ENCODE peak calls at places on chromosomes 7 and 10, in seven cellular contexts. I is tibial nerve, A is hepatocyte, H is psoas muscle, Z is cardiac fibroblast, N is colonic mucosa, O is fibroblast of pulmonary artery. D is an unnamed sample.

GRCh38 chr7:30433082-30433481 is 45.5 kb downstream of the NOD1 start:
- DNase-seq in N (peak), Z (peak), O (peak), H (no peak), A (peak), I (peak), D (no peak)

GRCh38 chr7:92246363-92247101 is 758 bp downstream of the ANKIB1 start:
- DNase-seq in H (peak), N (peak), Z (peak), I (no peak), O (no peak), A (peak), D (no peak)

GRCh38 chr10:51266496-51266895 is 192.2 kb downstream of the PRKG1 start:
- DNase-seq in Z (no peak), A (no peak), I (no peak), H (no peak), N (no peak), O (no peak), D (no peak)

GRCh38 chr7:129553861-129554530 is 51.7 kb downstream of the SMKR1 start:
- DNase-seq in H (no peak), Z (peak), I (no peak), N (no peak), O (no peak), A (no peak), D (no peak)

GRCh38 chr7:95141755-95142154 is 182.6 kb downstream of the PON1 start:
- DNase-seq in A (no peak), I (no peak), N (no peak), O (peak), Z (peak), H (no peak), D (no peak)

GRCh38 chr7:70183278-70183677 is 585.0 kb downstream of the AUTS2 start:
- DNase-seq in Z (no peak), O (no peak), N (peak), I (no peak), H (no peak), A (no peak), D (no peak)

GRCh38 chr7:36844374-36844773 is 120.1 kb upstream of the AOAH start:
- DNase-seq in O (no peak), Z (no peak), N (no peak), A (no peak), H (no peak), I (no peak), D (no peak)

GRCh38 chr7:132771301-132771730 is 195.0 kb upstream of the PLXNA4 start:
- DNase-seq in A (no peak), Z (no peak), O (no peak), H (no peak), N (no peak), I (no peak), D (no peak)

GRCh38 chr7:144821069-144821468 is 14.8 kb downstream of the TPK1 start:
- DNase-seq in H (no peak), N (no peak), A (no peak), O (no peak), Z (no peak), I (no peak), D (no peak)

GRCh38 chr10:60430017-60430416 is 40.3 kb upstream of the ANK3 start:
- DNase-seq in H (no peak), O (peak), I (no peak), Z (peak), A (no peak), N (no peak), D (no peak)

GRCh38 chr7:71157757-71158156 is 25.8 kb downstream of the GALNT17 start:
- DNase-seq in H (no peak), A (no peak), Z (no peak), O (no peak), I (no peak), N (no peak), D (no peak)

GRCh38 chr7:1284743-1285458 is 52.2 kb downstream of the UNCX start:
- DNase-seq in I (no peak), H (no peak), Z (no peak), A (no peak), N (no peak), O (no peak), D (no peak)

GRCh38 chr7:35537067-35538023 is 157.6 kb downstream of the HERPUD2 start:
- DNase-seq in O (peak), H (peak), I (peak), N (peak), Z (peak), A (peak), D (peak)

GRCh38 chr10:60572511-60573194 is 183.0 kb upstream of the ANK3 start:
- DNase-seq in H (no peak), N (peak), Z (peak), O (peak), A (peak), I (peak), D (peak)

GRCh38 chr7:42236266-42237161 is 495 bp downstream of the GLI3 start:
- DNase-seq in Z (peak), I (no peak), N (peak), A (peak), H (peak), O (peak), D (no peak)

GRCh38 chr10:48694371-48695030 is 9.8 kb downstream of the WDFY4 start:
- DNase-seq in H (no peak), I (no peak), N (no peak), O (no peak), Z (no peak), A (no peak), D (no peak)

GRCh38 chr7:156764016-156764669 is 123.6 kb downstream of the RNF32 start:
- DNase-seq in O (peak), I (peak), Z (peak), A (peak), N (peak), H (peak), D (peak)

GRCh38 chr7:116177009-116177408 is 33.3 kb upstream of the TES start:
- DNase-seq in O (peak), I (no peak), H (no peak), N (no peak), Z (peak), A (no peak), D (no peak)

GRCh38 chr7:46383605-46384004 is 462.5 kb upstream of the IGFBP3 start:
- DNase-seq in A (no peak), I (no peak), O (peak), Z (peak), H (no peak), N (no peak), D (no peak)

GRCh38 chr7:55534262-55534915 is 37.9 kb downstream of the VOPP1 start:
- DNase-seq in Z (peak), H (no peak), I (peak), A (no peak), O (peak), N (no peak), D (no peak)

GRCh38 chr10:43392757-43393156 is 16.2 kb downstream of the HNRNPF start:
- DNase-seq in N (no peak), I (no peak), A (no peak), O (no peak), H (no peak), Z (no peak), D (no peak)

GRCh38 chr10:72688208-72688651 is 3.7 kb upstream of the MCU start:
- DNase-seq in H (no peak), A (peak), N (peak), Z (peak), O (peak), I (no peak), D (peak)

GRCh38 chr10:79079074-79079397 is 10.3 kb downstream of the ZMIZ1 start:
- DNase-seq in N (no peak), A (no peak), I (no peak), H (no peak), O (no peak), Z (no peak), D (no peak)

GRCh38 chr10:69972951-69973350 is 79.7 kb upstream of the MACROH2A2 start:
- DNase-seq in H (no peak), A (no peak), O (no peak), N (no peak), Z (no peak), I (no peak), D (peak)

GRCh38 chr7:98913612-98914011 is 35.3 kb downstream of the TRRAP start:
- DNase-seq in N (no peak), A (no peak), Z (peak), H (no peak), I (no peak), O (no peak), D (peak)

GRCh38 chr10:219731-220472 is 84.6 kb downstream of the ZMYND11 start:
- DNase-seq in I (no peak), Z (no peak), A (no peak), O (no peak), N (no peak), H (no peak), D (no peak)
- H3K4me3 ChIP-seq in I (no peak), Z (no peak), A (no peak), O (no peak), N (no peak), H (no peak), D (no peak)

DNA sequence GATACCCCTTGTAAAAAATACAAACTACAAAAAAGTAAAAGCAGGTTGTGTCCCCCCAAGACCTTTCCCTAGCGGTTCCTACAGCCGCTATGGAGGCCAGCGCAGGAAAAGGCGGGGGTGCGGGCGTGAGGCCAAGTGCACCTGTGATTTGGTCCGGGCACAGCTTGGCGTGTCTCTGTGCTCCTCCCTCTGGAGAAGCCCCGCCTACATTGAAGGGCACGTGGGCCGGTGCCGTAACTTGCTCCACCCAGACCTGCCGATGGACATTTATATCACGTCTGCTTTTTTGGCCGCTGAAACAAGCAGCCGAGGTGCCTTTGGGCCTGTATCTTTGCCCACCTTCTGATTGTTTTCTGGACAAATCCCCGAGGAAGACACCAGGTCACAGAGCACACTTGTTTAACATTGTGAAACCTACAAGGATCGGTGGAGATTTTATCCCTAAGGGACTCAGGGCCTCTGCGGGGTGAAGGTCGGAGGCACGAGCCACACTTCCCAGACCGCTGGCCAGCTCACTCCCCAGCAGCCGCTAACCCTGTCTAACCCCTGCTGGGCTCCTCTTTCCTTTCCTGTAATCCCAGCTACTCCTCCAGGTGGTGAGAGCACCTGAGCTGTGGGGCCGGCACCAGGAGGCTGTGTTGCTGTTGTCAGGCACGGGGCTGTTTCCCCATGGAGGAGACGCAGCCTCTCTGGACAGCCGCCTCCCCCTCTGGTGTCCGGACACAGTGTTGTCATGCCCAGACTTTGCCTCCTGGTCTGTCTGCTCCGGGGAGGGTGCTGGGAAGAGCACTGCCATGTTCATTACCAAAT is 18.8 kb upstream of the INPP5A start:
- DNase-seq in I (no peak), N (peak), H (no peak), A (peak), Z (no peak), O (no peak), D (no peak)
- H3K4me3 ChIP-seq in I (no peak), N (peak), H (peak), A (no peak), Z (no peak), O (no peak), D (no peak)

DNA sequence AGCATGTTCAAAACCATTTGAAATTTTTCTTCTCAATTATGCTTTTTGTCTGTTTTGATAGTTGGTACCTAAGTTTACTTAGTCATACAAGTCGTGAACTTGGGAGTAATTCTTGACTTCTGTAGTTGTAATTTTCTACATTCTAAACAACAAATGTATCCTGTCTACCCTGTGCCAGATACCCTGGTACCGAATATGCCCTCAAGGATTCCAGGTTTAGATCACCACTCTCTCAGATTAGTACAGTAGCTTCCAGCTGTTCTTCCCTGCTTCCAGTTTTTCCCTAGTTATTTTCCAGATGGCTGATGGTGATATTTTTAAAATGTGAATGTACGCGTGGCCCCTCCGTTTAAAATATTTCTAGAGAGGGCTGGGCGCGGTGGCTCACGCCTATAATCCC is 6.5 kb downstream of the STAM start:
- DNase-seq in Z (no peak), N (no peak), O (no peak), I (no peak), H (no peak), A (no peak), D (no peak)
- H3K4me3 ChIP-seq in Z (no peak), N (no peak), O (no peak), I (no peak), H (peak), A (no peak), D (no peak)

GRCh38 chr10:88946200-88946599 is 6.4 kb downstream of the ACTA2 start:
- DNase-seq in Z (no peak), O (no peak), H (no peak), I (no peak), A (no peak), N (no peak), D (no peak)

GRCh38 chr10:88952647-88953111 is at the start of gene ACTA2:
- DNase-seq in A (peak), Z (peak), O (peak), H (no peak), I (peak), N (peak), D (no peak)

GRCh38 chr10:88946965-88947590 is 5.5 kb downstream of the ACTA2 start:
- DNase-seq in O (no peak), A (no peak), Z (peak), H (no peak), I (no peak), N (no peak), D (no peak)

GRCh38 chr10:88949912-88950664 is 2.5 kb downstream of the ACTA2 start:
- DNase-seq in H (no peak), O (peak), A (no peak), I (no peak), Z (peak), N (no peak), D (no peak)

GRCh38 chr10:88949051-88949450 is 3.5 kb downstream of the ACTA2 start:
- DNase-seq in I (no peak), N (no peak), A (no peak), H (no peak), Z (no peak), O (no peak), D (no peak)
- H3K4me3 ChIP-seq in I (no peak), N (peak), A (no peak), H (peak), Z (no peak), O (no peak), D (no peak)

GRCh38 chr10:110500515-110500905 is 2.8 kb downstream of the DUSP5 start:
- DNase-seq in A (peak), O (peak), H (no peak), I (no peak), N (no peak), Z (peak), D (no peak)
- H3K4me3 ChIP-seq in A (no peak), O (peak), H (no peak), I (no peak), N (no peak), Z (peak), D (peak)

GRCh38 chr7:147411011-147411614 is 1179.5 kb upstream of the C7orf33 start:
- DNase-seq in O (no peak), Z (no peak), A (no peak), I (no peak), N (no peak), H (no peak), D (no peak)

GRCh38 chr7:147412782-147413186 is 1177.8 kb upstream of the C7orf33 start:
- DNase-seq in A (no peak), N (no peak), I (no peak), H (no peak), O (peak), Z (peak), D (peak)

GRCh38 chr7:147412109-147412508 is 1178.5 kb upstream of the C7orf33 start:
- DNase-seq in O (no peak), A (no peak), N (no peak), I (no peak), Z (no peak), H (no peak), D (no peak)

GRCh38 chr7:147415991-147416390 is 1174.6 kb upstream of the C7orf33 start:
- DNase-seq in Z (peak), I (no peak), N (no peak), O (peak), A (no peak), H (no peak), D (no peak)

DNA sequence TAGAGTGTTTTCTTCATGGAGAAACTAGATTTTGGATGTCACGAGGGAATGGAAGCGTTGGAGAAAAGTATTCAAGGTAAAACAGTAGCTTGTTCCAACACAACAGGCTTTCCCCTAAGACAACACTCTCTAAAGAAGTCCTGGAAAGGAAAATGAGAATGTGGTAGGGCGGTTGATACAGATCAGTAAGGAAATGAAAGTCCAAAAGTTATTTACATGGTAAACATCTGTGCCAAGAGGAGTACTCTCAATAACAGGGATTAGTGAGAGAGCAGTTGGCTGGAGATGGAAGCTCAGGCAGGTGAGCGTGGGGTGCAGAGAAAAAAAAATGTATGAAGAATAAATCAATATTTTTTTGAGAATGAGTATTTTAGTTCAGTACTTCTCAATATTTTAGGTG is 1177.3 kb upstream of the C7orf33 start:
- DNase-seq in O (no peak), A (no peak), H (no peak), N (no peak), Z (no peak), I (no peak), D (no peak)
- H3K4me3 ChIP-seq in O (peak), A (no peak), H (no peak), N (no peak), Z (no peak), I (no peak), D (no peak)

DNA sequence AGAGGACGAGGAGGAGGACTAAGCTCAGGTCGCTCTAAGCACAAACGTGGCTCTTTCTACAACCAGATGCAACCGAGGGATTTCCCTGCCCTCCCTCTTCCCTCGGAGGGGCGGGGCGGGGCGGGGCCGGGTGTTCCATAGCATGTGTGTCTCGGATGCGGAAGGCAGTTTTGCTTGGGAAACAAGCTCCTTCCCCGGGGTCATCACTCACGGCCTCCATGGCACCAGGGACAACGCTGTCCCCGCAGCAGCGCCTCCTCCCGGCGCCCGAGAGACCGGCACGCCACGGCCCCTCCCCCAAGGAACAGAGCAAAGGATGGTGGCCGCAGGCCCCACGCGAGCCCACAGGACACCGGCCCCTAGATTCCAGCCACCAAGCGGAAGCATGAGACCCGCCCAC is 110.5 kb downstream of the PAXIP1 start:
- DNase-seq in O (no peak), H (no peak), A (no peak), I (no peak), Z (no peak), N (peak), D (no peak)
- H3K4me3 ChIP-seq in O (no peak), H (no peak), A (no peak), I (no peak), Z (no peak), N (no peak), D (no peak)

GRCh38 chr10:75772153-75772887 is 340.9 kb downstream of the LRMDA start:
- DNase-seq in I (no peak), Z (peak), N (no peak), O (no peak), A (no peak), H (no peak), D (no peak)
- H3K4me3 ChIP-seq in I (peak), Z (peak), N (no peak), O (no peak), A (no peak), H (peak), D (no peak)

D was measured in HFF-Myc.